ENCODE peak calls at places on chromosomes 2 and 18, in seven cellular contexts. E is GM12878, H is GM12891, Z is SK-N-SH, F is K562, P is H1, A is HepG2. I is an unnamed sample.

GRCh38 chr2:11123001-11123809 is 32.1 kb upstream of the SLC66A3 start:
- DNase-seq in A (no peak), Z (no peak), H (no peak), F (no peak), E (no peak), P (no peak), I (no peak)

GRCh38 chr2:200618590-200619021 is 32.8 kb downstream of the AOX1 start:
- DNase-seq in H (no peak), A (no peak), E (no peak), Z (peak; percentile 31), F (peak; percentile 30), P (no peak), I (no peak)

GRCh38 chr2:65265090-65266045 is 37.7 kb downstream of the ACTR2 start:
- DNase-seq in F (peak; percentile 83), A (peak; percentile 84), H (no peak), P (no peak), E (peak; percentile 20), Z (peak; percentile 53), I (no peak)

GRCh38 chr2:45300026-45300750 is 290.9 kb upstream of the SIX2 start:
- DNase-seq in Z (no peak), H (no peak), P (no peak), E (no peak), F (no peak), A (peak; percentile 84), I (no peak)

GRCh38 chr18:26233208-26233607 is 7.0 kb downstream of the TAF4B start:
- DNase-seq in Z (no peak), A (peak; percentile 10), P (peak; percentile 66), H (no peak), E (no peak), F (no peak), I (no peak)

GRCh38 chr2:58974426-58974825 is 733.3 kb upstream of the FANCL start:
- DNase-seq in E (no peak), H (no peak), Z (no peak), F (no peak), P (no peak), A (no peak), I (no peak)

GRCh38 chr2:383173-383572 is 95.3 kb upstream of the ALKAL2 start:
- DNase-seq in Z (peak; percentile 79), P (no peak), E (no peak), F (no peak), H (no peak), A (no peak), I (no peak)

GRCh38 chr2:28979041-28979440 is 2.1 kb upstream of the TOGARAM2 start:
- DNase-seq in Z (peak; percentile 45), A (no peak), P (no peak), F (no peak), E (no peak), H (no peak), I (no peak)

GRCh38 chr2:38128653-38129052 is 52.7 kb upstream of the CYP1B1 start:
- DNase-seq in F (no peak), A (no peak), P (no peak), Z (no peak), H (no peak), E (peak; percentile 48), I (no peak)

GRCh38 chr2:227188292-227188691 is 23.9 kb downstream of the COL4A3 start:
- DNase-seq in Z (no peak), P (no peak), E (no peak), A (no peak), F (no peak), H (no peak), I (peak; percentile 17)

GRCh38 chr2:81589406-81589805 is 1284.9 kb upstream of the LRRTM1 start:
- DNase-seq in P (no peak), H (no peak), Z (no peak), E (no peak), A (no peak), F (no peak), I (no peak)

GRCh38 chr2:9800975-9801723 is 42.1 kb upstream of the TAF1B start:
- DNase-seq in E (no peak), A (peak; percentile 30), H (no peak), F (peak; percentile 69), Z (no peak), P (no peak), I (peak; percentile 72)

GRCh38 chr2:159968282-159968900 is 94.0 kb downstream of the PLA2R1 start:
- DNase-seq in F (peak; percentile 34), E (no peak), Z (peak; percentile 39), P (no peak), H (peak; percentile 13), A (peak; percentile 31), I (no peak)

GRCh38 chr18:36403896-36404824 is 106.6 kb downstream of the FHOD3 start:
- DNase-seq in Z (no peak), H (no peak), F (no peak), E (no peak), A (no peak), P (no peak), I (no peak)

GRCh38 chr2:112020561-112020960 is 34.5 kb upstream of the TMEM87B start:
- DNase-seq in F (peak; percentile 41), E (no peak), H (no peak), Z (peak; percentile 25), P (no peak), A (no peak), I (no peak)

GRCh38 chr18:58288922-58289797 is 245.1 kb downstream of the NEDD4L start:
- DNase-seq in Z (no peak), P (no peak), A (no peak), E (no peak), H (peak; percentile 39), F (peak; percentile 21), I (peak; percentile 31)

GRCh38 chr2:174939046-174939445 is 66.1 kb downstream of the CHN1 start:
- DNase-seq in F (no peak), H (no peak), A (no peak), Z (no peak), P (no peak), E (no peak), I (no peak)

GRCh38 chr2:238975408-238975807 is 127.5 kb downstream of the TWIST2 start:
- DNase-seq in A (no peak), H (no peak), Z (no peak), P (no peak), F (no peak), E (no peak), I (no peak)

GRCh38 chr2:104769096-104769495 is 84.8 kb upstream of the POU3F3 start:
- DNase-seq in Z (no peak), A (no peak), H (no peak), E (no peak), F (no peak), P (no peak), I (no peak)

GRCh38 chr2:234060236-234060635 is 9.7 kb downstream of the SPP2 start:
- DNase-seq in Z (no peak), H (no peak), E (no peak), P (no peak), A (no peak), F (no peak), I (no peak)

GRCh38 chr2:176562359-176563043 is 293.3 kb downstream of the MTX2 start:
- DNase-seq in Z (no peak), P (no peak), H (no peak), A (no peak), F (no peak), E (no peak), I (no peak)

GRCh38 chr18:364221-364620 is 96.4 kb upstream of the THOC1 start:
- DNase-seq in E (no peak), F (no peak), A (no peak), Z (no peak), P (no peak), H (no peak), I (no peak)

GRCh38 chr2:179340678-179341077 is 76.0 kb upstream of the SESTD1 start:
- DNase-seq in A (peak; percentile 54), F (no peak), P (no peak), Z (no peak), E (no peak), H (no peak), I (no peak)

GRCh38 chr2:36485521-36485920 is 112.4 kb downstream of the FEZ2 start:
- DNase-seq in E (no peak), F (no peak), H (no peak), A (no peak), P (no peak), Z (no peak), I (no peak)
- TF ChIP-seq POLR2AphosphoS5 in E (no peak), F (no peak), H (no peak), A (no peak), P (no peak), Z (peak; percentile 46), I (no peak)

DNA sequence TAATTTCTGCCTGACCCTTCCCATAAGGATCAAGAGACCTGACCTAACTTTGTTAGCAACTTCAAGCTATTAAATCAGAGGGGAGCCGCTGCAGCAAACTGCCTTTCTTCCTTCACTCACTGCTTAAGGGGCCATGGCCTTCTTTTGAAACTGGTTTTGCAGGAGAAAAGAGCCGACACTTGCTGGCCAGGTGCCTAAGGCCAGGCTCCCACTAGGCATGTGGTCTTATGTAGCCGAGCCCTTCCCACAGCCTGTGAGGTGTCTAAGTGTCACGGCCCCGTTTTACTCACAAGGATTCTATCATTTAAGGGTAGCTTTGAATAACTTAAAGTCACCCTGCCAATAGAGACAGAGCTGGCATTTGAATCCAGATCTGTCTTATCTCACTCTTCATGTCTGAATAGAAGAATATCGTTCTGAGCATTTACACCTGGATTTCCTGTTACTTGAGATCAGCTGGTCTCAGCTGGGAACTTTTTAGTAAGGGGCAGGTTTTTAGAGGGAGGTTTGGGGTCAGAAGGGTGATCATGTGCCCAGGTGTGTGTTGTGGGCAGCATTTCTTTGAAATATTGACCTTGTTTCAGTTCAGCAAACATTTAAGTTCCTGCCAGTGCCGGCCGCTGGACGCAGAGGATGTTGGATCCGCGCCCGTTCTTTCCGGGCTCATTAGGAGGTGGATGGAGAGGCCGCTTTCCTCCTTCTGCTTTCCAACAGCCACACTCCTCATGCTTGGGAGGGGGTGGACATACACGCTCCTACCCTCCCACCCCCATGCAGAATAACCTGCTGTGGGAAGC is 131.0 kb downstream of the ZNF236 start:
- DNase-seq in Z (peak; percentile 45), H (no peak), E (no peak), P (no peak), A (no peak), F (no peak), I (no peak)
- TF ChIP-seq TAF1 in Z (no peak), H (no peak), E (no peak), P (no peak), A (no peak), F (no peak), I (no peak)

GRCh38 chr2:19600982-19601381 is 242.6 kb upstream of the OSR1 start:
- DNase-seq in Z (no peak), H (no peak), F (no peak), P (no peak), E (no peak), A (no peak), I (no peak)
- TF ChIP-seq POLR2AphosphoS5 in Z (no peak), H (no peak), F (no peak), P (no peak), E (no peak), A (no peak), I (no peak)

DNA sequence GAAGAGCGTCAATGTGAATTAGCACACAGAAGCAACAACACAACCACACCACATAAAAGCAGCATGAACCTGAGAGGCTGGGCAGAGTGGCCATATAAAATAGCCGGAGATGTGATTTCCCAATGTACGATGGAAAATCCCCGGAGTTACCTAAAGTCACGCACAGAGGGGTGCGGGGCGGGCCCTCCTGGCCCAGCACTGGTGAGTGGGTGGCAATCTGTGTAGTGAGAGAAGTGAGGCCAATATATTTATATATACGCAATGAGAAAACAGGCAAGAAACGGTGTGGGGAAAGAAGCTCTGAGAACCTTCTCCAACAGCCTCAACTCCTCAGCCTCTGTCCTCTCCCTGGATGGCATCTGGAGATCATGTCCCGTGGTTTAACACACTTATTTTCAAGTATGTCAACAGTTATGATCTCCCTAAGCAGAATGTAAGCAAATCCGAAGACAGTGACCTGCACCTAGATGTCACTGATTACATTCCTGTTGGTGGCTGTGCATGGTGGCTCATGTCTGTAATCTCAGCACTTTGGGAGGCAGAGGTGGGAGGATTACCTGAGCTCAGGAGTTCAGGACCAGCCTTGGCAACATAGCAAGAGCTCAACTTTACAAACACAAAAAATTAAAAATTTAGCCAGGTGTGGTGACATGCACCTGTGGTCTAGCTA is 41.6 kb downstream of the CRACDL start:
- DNase-seq in P (no peak), H (no peak), F (no peak), E (no peak), A (no peak), Z (no peak), I (no peak)
- TF ChIP-seq TAF1 in P (no peak), H (no peak), F (no peak), E (no peak), A (no peak), Z (no peak), I (no peak)